ENCODE peak calls at places on chromosome 19, in five cellular contexts. I is ovary, X is right lobe of liver, C is heart left ventricle, J is IMR-90. Z is an unnamed sample.

GRCh38 chr19:46068345-46069258 is 27.8 kb upstream of the IGFL4 start:
- DNase-seq in C (no peak), I (no peak), J (peak), X (no peak), Z (no peak)

GRCh38 chr19:48899781-48900476 is at the start of gene NUCB1:
- DNase-seq in I (peak), X (peak), C (peak), J (peak), Z (peak)

GRCh38 chr19:47509973-47510372 is 4.9 kb downstream of the NAPA start:
- DNase-seq in X (peak), J (no peak), I (no peak), C (no peak), Z (peak)

GRCh38 chr19:48210005-48210404 is 39.5 kb downstream of the ZSWIM9 start:
- DNase-seq in I (no peak), X (no peak), J (no peak), C (no peak), Z (no peak)

GRCh38 chr19:4199699-4200293 is 17.3 kb downstream of the ANKRD24 start:
- DNase-seq in C (no peak), X (no peak), I (no peak), J (no peak), Z (no peak)

GRCh38 chr19:13827656-13828055 is 32.4 kb downstream of the ZSWIM4 start:
- DNase-seq in J (no peak), I (no peak), X (no peak), C (no peak), Z (no peak)

GRCh38 chr19:43778651-43779050 is 2.1 kb downstream of the KCNN4 start:
- DNase-seq in X (no peak), C (no peak), I (no peak), J (no peak), Z (no peak)

GRCh38 chr19:46000497-46001246 is 5.4 kb downstream of the CCDC61 start:
- DNase-seq in I (no peak), X (peak), J (no peak), C (peak), Z (peak)

GRCh38 chr19:30152510-30153291 is 210.7 kb downstream of the URI1 start:
- DNase-seq in C (no peak), I (no peak), J (no peak), X (no peak), Z (no peak)

GRCh38 chr19:31308781-31309180 is 40.5 kb downstream of the TSHZ3 start:
- DNase-seq in I (no peak), J (no peak), X (no peak), C (no peak), Z (no peak)

GRCh38 chr19:55212447-55212846 is 3.1 kb upstream of the PTPRH start:
- DNase-seq in J (no peak), X (peak), C (no peak), I (no peak), Z (no peak)

GRCh38 chr19:55958356-55958755 is 10.7 kb downstream of the NLRP8 start:
- DNase-seq in C (no peak), J (no peak), X (no peak), I (no peak), Z (no peak)

GRCh38 chr19:55527197-55528029 is 9.5 kb downstream of the SBK2 start:
- DNase-seq in I (no peak), J (no peak), X (no peak), C (no peak), Z (no peak)

GRCh38 chr19:29378543-29379105 is 147.2 kb upstream of the VSTM2B start:
- DNase-seq in C (no peak), J (no peak), X (no peak), I (no peak), Z (no peak)

GRCh38 chr19:3692141-3693029 is 7.9 kb downstream of the PIP5K1C start:
- DNase-seq in I (no peak), C (no peak), X (no peak), J (no peak), Z (no peak)

GRCh38 chr19:21483589-21484170 is 21.7 kb upstream of the ZNF429 start:
- DNase-seq in X (no peak), I (peak), C (peak), J (no peak), Z (peak)

GRCh38 chr19:11304936-11305335 is 9.0 kb downstream of the TSPAN16 start:
- DNase-seq in X (no peak), J (no peak), C (no peak), I (no peak), Z (no peak)

GRCh38 chr19:42206871-42207755 is 10.4 kb downstream of the DEDD2 start:
- DNase-seq in X (no peak), I (no peak), J (peak), C (no peak), Z (no peak)

GRCh38 chr19:53947624-53948023 is 15.1 kb upstream of the CACNG8 start:
- DNase-seq in C (no peak), X (no peak), I (no peak), J (no peak), Z (no peak)

GRCh38 chr19:29495971-29496441 is 29.8 kb upstream of the VSTM2B start:
- DNase-seq in X (no peak), I (no peak), J (no peak), C (no peak), Z (no peak)

GRCh38 chr19:53871448-53871847 is 3.8 kb downstream of the MYADM start:
- DNase-seq in J (no peak), I (no peak), X (no peak), C (no peak), Z (no peak)

GRCh38 chr19:38165335-38165734 is 58.7 kb downstream of the DPF1 start:
- DNase-seq in I (no peak), X (no peak), C (no peak), J (no peak), Z (no peak)

GRCh38 chr19:37977992-37978391 is 71.0 kb downstream of the SIPA1L3 start:
- DNase-seq in X (no peak), I (no peak), C (no peak), J (peak), Z (no peak)

GRCh38 chr19:39209196-39209595 is 5.1 kb upstream of the SYCN start:
- DNase-seq in C (no peak), X (no peak), J (no peak), I (no peak), Z (peak)

GRCh38 chr19:27745978-27746542 is 1466.9 kb downstream of the UQCRFS1 start:
- DNase-seq in I (no peak), X (no peak), C (no peak), J (no peak), Z (no peak)

GRCh38 chr19:7356899-7357627 is 8.3 kb downstream of the ARHGEF18 start:
- DNase-seq in J (no peak), C (no peak), X (no peak), I (no peak), Z (no peak)

GRCh38 chr19:38989066-38989605 is 13.6 kb upstream of the FBXO17 start:
- DNase-seq in J (no peak), X (no peak), I (no peak), C (no peak), Z (peak)

GRCh38 chr19:39705578-39706188 is 1.4 kb downstream of the LGALS14 start:
- DNase-seq in C (no peak), I (no peak), J (no peak), X (no peak), Z (no peak)

GRCh38 chr19:13005861-13006370 is 10.6 kb downstream of the NFIX start:
- DNase-seq in X (no peak), J (no peak), C (no peak), I (no peak), Z (no peak)

GRCh38 chr19:48342841-48343540 is 17.6 kb downstream of the EMP3 start:
- DNase-seq in X (no peak), J (peak), I (no peak), C (no peak), Z (no peak)

GRCh38 chr19:46753420-46754155 is 7.3 kb upstream of the STRN4 start:
- DNase-seq in C (no peak), I (no peak), J (no peak), X (no peak), Z (peak)

GRCh38 chr19:5470264-5470671 is 15.1 kb downstream of the ZNRF4 start:
- DNase-seq in X (peak), I (no peak), J (no peak), C (peak), Z (no peak)

GRCh38 chr19:5152013-5152763 is 183.3 kb downstream of the KDM4B start:
- DNase-seq in C (peak), I (no peak), J (no peak), X (no peak), Z (peak)

GRCh38 chr19:4375164-4375619 is 25.2 kb downstream of the SH3GL1 start:
- DNase-seq in X (no peak), J (no peak), C (no peak), I (no peak), Z (peak)

GRCh38 chr19:3369337-3370213 is 3.2 kb downstream of the NFIC start:
- DNase-seq in J (peak), I (peak), X (peak), C (peak), Z (peak)

GRCh38 chr19:3687774-3688706 is 12.2 kb downstream of the PIP5K1C start:
- DNase-seq in I (no peak), X (peak), C (no peak), J (no peak), Z (peak)

GRCh38 chr19:43667524-43668405 is 2.2 kb downstream of the PLAUR start:
- DNase-seq in C (no peak), X (peak), I (peak), J (peak), Z (no peak)

GRCh38 chr19:54077334-54077733 is 3.8 kb downstream of the TARM1 start:
- DNase-seq in I (no peak), C (no peak), X (no peak), J (no peak), Z (no peak)

GRCh38 chr19:40774916-40775631 is at the start of gene MIA:
- DNase-seq in X (no peak), C (no peak), J (no peak), I (no peak), Z (no peak)

DNA sequence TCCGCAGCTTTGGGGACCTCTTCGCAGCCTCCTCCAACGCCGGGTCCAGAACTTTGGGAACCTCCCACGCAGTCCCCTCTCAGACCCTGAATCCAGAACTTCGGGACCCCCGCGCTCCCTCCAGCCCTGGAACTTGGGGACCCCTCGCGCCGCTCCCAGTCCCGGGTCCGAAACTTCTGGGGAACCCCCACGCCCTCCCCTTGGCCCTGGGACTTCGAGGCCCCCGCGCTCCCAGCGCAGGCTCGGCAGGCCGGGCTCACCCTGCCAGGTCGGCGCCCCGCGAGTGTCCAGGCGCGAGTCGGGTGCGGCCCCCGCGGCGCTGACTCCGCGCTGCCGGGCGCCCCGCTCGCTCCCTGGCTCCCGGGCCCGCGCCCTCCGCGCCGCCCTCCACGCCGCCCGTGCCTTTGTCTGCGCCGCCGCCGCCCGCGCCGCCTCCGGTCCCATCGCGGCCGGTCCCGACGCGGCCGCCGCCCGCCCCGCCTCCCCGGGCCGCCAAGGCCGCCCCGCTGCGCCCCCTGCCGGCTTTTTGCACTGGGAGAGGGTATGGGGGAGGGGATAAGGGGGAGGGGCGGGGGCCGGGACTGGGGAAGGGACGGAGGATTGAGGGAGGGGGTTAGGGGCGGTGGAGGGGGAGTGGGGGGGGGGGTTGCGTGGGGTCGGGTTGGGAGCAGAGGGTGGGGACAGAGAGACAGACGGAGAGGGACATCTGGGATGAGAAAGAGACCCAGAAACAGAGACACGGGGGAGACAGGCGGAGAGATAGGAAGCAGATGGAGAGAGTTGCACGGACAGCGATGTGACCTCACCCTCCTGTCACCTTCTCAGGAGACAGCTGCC is at the start of gene HOMER3:
- DNase-seq in J (peak), C (peak), X (peak), I (peak), Z (peak)
- TF ChIP-seq POLR2A in J (peak), C (no peak), X (peak), I (no peak), Z (no peak)

GRCh38 chr19:17871878-17872250 is at the start of gene SLC5A5:
- DNase-seq in J (no peak), C (no peak), X (no peak), I (no peak), Z (no peak)
- H3K27ac ChIP-seq in J (no peak), C (no peak), X (no peak), I (no peak), Z (no peak)

GRCh38 chr19:1041835-1042685 is 2.2 kb downstream of the ABCA7 start:
- DNase-seq in C (no peak), I (no peak), J (no peak), X (peak), Z (peak)
- TF ChIP-seq POLR2A in C (no peak), I (no peak), J (no peak), X (no peak), Z (peak)

GRCh38 chr19:33300016-33300981 is 2.0 kb downstream of the CEBPA start:
- DNase-seq in J (no peak), I (peak), X (peak), C (peak), Z (peak)
- H3K27ac ChIP-seq in J (no peak), I (no peak), X (peak), C (no peak), Z (no peak)

DNA sequence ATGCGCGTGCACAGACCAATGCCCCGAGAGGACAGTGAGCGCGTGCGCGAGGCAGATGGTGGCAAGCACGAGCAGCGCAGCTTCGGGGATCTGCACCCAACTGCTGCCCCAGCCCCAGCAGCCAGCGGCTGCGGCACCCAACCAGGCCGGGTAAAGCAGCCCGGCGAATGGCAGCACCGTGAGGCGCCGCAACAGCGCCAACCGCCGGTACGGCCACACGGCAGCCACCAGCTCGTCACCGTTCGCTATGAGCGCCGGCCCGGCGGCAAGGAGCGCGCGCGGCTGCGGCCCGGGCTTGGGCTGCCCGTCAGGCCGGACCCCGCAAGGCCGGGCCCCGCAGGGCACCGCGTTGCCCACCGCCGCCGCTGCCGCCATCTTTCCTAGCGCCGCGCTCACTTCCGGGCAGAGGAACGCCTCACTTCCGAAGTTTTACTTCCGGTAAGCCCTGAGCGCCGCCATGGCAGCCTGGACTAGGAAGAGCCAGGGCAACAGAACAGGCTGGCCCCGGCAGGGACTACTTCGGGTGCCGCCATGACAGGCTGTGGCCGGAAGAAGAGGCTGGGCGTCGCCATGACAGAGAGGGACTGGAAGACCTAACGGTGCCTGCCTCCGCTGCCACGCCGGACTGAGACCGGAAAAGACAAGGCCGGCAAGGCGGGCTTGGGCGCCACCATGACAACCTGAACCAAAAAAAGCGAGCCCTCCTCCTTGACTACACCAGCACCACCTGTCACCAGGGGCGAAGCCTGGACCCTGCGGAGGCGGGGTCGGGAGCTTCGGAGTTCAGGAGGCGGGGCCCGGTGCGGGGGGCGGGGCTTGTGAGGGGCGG is at the start of gene ATP13A1:
- DNase-seq in X (peak), C (peak), J (peak), I (peak), Z (peak)
- TF ChIP-seq POLR2A in X (peak), C (no peak), J (peak), I (peak), Z (peak)

DNA sequence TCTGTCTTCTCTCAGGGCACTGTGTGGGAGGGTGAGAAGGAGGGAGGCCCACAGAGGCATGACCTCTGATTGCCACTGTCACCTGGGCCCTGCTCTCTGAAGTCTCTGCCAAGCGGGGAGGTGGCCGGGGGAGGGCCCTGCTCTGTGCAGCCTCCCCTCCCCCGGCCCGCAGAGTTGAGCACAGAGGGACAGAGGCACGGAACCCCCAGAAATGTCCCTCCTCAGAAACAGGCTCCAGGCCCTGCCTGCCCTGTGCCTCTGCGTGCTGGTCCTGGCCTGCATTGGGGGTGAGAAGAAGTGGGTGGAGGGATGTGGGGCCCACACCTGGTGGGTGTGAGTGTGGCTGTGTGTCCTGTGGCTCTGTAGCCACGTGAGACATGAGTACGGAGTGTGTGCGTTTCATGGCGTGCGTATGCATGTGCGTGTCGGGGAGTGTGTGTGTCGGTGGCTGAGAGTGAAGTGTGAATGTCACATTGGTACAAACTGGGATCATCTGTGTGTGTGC is at the start of gene APOC4:
- DNase-seq in X (peak), J (no peak), I (no peak), C (peak), Z (no peak)
- H3K27ac ChIP-seq in X (peak), J (no peak), I (no peak), C (no peak), Z (no peak)

DNA sequence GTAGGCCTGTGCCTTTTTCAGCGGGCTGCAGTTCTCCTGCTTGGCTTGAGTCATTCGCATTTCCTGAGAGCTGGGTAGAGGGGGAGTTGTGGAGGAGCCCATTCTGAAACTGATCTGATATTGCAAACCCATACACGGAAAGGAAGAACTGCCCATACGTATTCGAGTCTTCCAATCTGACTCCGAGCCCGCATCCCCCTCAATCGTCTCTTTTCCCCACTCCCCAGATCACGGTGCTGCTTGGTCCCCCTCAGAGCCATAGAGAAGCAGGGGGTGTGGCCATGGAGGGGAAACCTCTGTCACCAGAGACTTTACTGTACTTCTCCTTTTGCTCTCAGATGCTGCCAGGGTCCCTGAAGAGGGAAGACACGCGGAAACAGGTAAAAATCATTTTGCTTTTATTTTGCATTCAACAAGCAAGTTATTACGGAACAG is at the start of gene CD22:
- DNase-seq in J (no peak), X (no peak), C (peak), I (no peak), Z (no peak)
- TF ChIP-seq POLR2A in J (no peak), X (no peak), C (no peak), I (no peak), Z (no peak)